ENCODE peak calls at places on chromosomes 6 and 20, in ten cellular contexts. One of them, this sample, is unnamed.

GRCh38 chr20:63323298-63323820 is 30.4 kb downstream of the COL20A1 start:
- DNase-seq in cardiac muscle cell: no peak
- DNase-seq in RWPE1: no peak
- DNase-seq in left ventricle myocardium inferior: no peak
- DNase-seq in psoas muscle: no peak
- DNase-seq in heart right ventricle: no peak
- DNase-seq in neural progenitor cell: no peak
- DNase-seq in ovary: no peak
- DNase-seq in IMR-90: no peak
- DNase-seq in fibroblast of lung: no peak
- DNase-seq in this sample: no peak

GRCh38 chr20:58839474-58839874 is 11.2 kb downstream of the GNAS-AS1 start:
- DNase-seq in cardiac muscle cell: peak
- DNase-seq in RWPE1: peak
- DNase-seq in left ventricle myocardium inferior: no peak
- DNase-seq in psoas muscle: peak
- DNase-seq in heart right ventricle: peak
- DNase-seq in neural progenitor cell: peak
- DNase-seq in ovary: no peak
- DNase-seq in IMR-90: peak
- DNase-seq in fibroblast of lung: peak
- DNase-seq in this sample: peak

GRCh38 chr20:2208897-2209296 is 86.9 kb upstream of the TGM3 start:
- DNase-seq in cardiac muscle cell: no peak
- DNase-seq in RWPE1: no peak
- DNase-seq in left ventricle myocardium inferior: no peak
- DNase-seq in psoas muscle: no peak
- DNase-seq in heart right ventricle: no peak
- DNase-seq in neural progenitor cell: no peak
- DNase-seq in ovary: no peak
- DNase-seq in IMR-90: no peak
- DNase-seq in fibroblast of lung: no peak
- DNase-seq in this sample: no peak

GRCh38 chr6:1724616-1725015 is 114.9 kb downstream of the FOXC1 start:
- DNase-seq in cardiac muscle cell: no peak
- DNase-seq in RWPE1: peak
- DNase-seq in left ventricle myocardium inferior: peak
- DNase-seq in psoas muscle: peak
- DNase-seq in heart right ventricle: peak
- DNase-seq in neural progenitor cell: no peak
- DNase-seq in ovary: no peak
- DNase-seq in IMR-90: no peak
- DNase-seq in fibroblast of lung: no peak
- DNase-seq in this sample: no peak

GRCh38 chr6:25962368-25963127 is at the start of gene TRIM38:
- DNase-seq in cardiac muscle cell: peak
- DNase-seq in RWPE1: peak
- DNase-seq in left ventricle myocardium inferior: peak
- DNase-seq in psoas muscle: no peak
- DNase-seq in heart right ventricle: no peak
- DNase-seq in neural progenitor cell: no peak
- DNase-seq in ovary: peak
- DNase-seq in IMR-90: peak
- DNase-seq in fibroblast of lung: peak
- DNase-seq in this sample: no peak

GRCh38 chr20:3751664-3752385 is 15.7 kb downstream of the ADISSP start:
- DNase-seq in cardiac muscle cell: peak
- DNase-seq in RWPE1: peak
- DNase-seq in left ventricle myocardium inferior: peak
- DNase-seq in psoas muscle: no peak
- DNase-seq in heart right ventricle: peak
- DNase-seq in neural progenitor cell: peak
- DNase-seq in ovary: no peak
- DNase-seq in IMR-90: no peak
- DNase-seq in fibroblast of lung: no peak
- DNase-seq in this sample: no peak

GRCh38 chr6:158554611-158555361 is 5.1 kb upstream of the TMEM181 start:
- DNase-seq in cardiac muscle cell: no peak
- DNase-seq in RWPE1: no peak
- DNase-seq in left ventricle myocardium inferior: no peak
- DNase-seq in psoas muscle: no peak
- DNase-seq in heart right ventricle: no peak
- DNase-seq in neural progenitor cell: no peak
- DNase-seq in ovary: no peak
- DNase-seq in IMR-90: peak
- DNase-seq in fibroblast of lung: peak
- DNase-seq in this sample: no peak

GRCh38 chr6:124487778-124488431 is 474.3 kb upstream of the RNF217 start:
- DNase-seq in cardiac muscle cell: no peak
- DNase-seq in RWPE1: peak
- DNase-seq in left ventricle myocardium inferior: no peak
- DNase-seq in psoas muscle: no peak
- DNase-seq in heart right ventricle: no peak
- DNase-seq in neural progenitor cell: no peak
- DNase-seq in ovary: no peak
- DNase-seq in IMR-90: peak
- DNase-seq in fibroblast of lung: peak
- DNase-seq in this sample: no peak

GRCh38 chr20:31605031-31605901 is at the start of gene ID1:
- DNase-seq in cardiac muscle cell: peak
- DNase-seq in RWPE1: peak
- DNase-seq in left ventricle myocardium inferior: peak
- DNase-seq in psoas muscle: peak
- DNase-seq in heart right ventricle: peak
- DNase-seq in neural progenitor cell: peak
- DNase-seq in ovary: peak
- DNase-seq in IMR-90: peak
- DNase-seq in fibroblast of lung: peak
- DNase-seq in this sample: peak

GRCh38 chr20:31602779-31603441 is 2.2 kb upstream of the ID1 start:
- DNase-seq in cardiac muscle cell: no peak
- DNase-seq in RWPE1: no peak
- DNase-seq in left ventricle myocardium inferior: no peak
- DNase-seq in psoas muscle: no peak
- DNase-seq in heart right ventricle: no peak
- DNase-seq in neural progenitor cell: no peak
- DNase-seq in ovary: no peak
- DNase-seq in IMR-90: peak
- DNase-seq in fibroblast of lung: peak
- DNase-seq in this sample: peak

GRCh38 chr20:31603822-31604566 is 1.1 kb upstream of the ID1 start:
- DNase-seq in cardiac muscle cell: peak
- DNase-seq in RWPE1: peak
- DNase-seq in left ventricle myocardium inferior: peak
- DNase-seq in psoas muscle: peak
- DNase-seq in heart right ventricle: peak
- DNase-seq in neural progenitor cell: peak
- DNase-seq in ovary: peak
- DNase-seq in IMR-90: peak
- DNase-seq in fibroblast of lung: peak
- DNase-seq in this sample: peak

GRCh38 chr20:31605902-31606677 is 1.0 kb downstream of the ID1 start:
- DNase-seq in cardiac muscle cell: peak
- DNase-seq in RWPE1: peak
- DNase-seq in left ventricle myocardium inferior: no peak
- DNase-seq in psoas muscle: peak
- DNase-seq in heart right ventricle: peak
- DNase-seq in neural progenitor cell: peak
- DNase-seq in ovary: peak
- DNase-seq in IMR-90: no peak
- DNase-seq in fibroblast of lung: peak
- DNase-seq in this sample: peak

DNA sequence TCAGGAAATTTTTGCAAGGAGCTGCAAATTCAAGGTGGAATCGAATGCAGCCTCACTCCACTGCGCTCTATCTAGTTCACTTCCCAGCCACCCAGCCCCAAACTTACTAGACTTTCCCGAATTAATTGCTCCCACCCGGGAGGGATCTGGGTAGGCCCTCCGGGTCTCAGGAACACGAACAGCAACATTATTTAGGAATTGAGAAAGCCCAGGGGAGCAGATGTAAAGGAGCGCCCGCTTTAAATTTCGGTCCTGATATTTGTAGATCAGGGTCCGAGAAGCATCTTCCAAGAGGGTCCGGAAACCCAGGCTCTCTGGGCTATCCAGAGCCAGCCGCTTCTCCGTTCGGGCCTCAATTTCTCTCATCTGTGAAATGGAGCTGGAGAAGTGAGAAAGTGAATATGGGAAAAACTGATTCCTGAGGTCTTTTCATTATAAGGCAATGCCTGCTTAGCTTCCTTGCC is 490 bp upstream of the ID1 start:
- DNase-seq in cardiac muscle cell: peak
- DNase-seq in RWPE1: no peak
- DNase-seq in left ventricle myocardium inferior: no peak
- DNase-seq in psoas muscle: no peak
- DNase-seq in heart right ventricle: no peak
- DNase-seq in neural progenitor cell: peak
- DNase-seq in ovary: no peak
- DNase-seq in IMR-90: no peak
- DNase-seq in fibroblast of lung: no peak
- DNase-seq in this sample: no peak
- H3K27ac ChIP-seq in cardiac muscle cell: peak
- H3K27ac ChIP-seq in RWPE1: peak
- H3K27ac ChIP-seq in left ventricle myocardium inferior: peak
- H3K27ac ChIP-seq in psoas muscle: peak
- H3K27ac ChIP-seq in heart right ventricle: peak
- H3K27ac ChIP-seq in neural progenitor cell: peak
- H3K27ac ChIP-seq in ovary: peak
- H3K27ac ChIP-seq in IMR-90: peak
- H3K27ac ChIP-seq in fibroblast of lung: peak
- H3K27ac ChIP-seq in this sample: peak

GRCh38 chr20:46435146-46435545 is 28.7 kb upstream of the ELMO2 start:
- DNase-seq in cardiac muscle cell: no peak
- DNase-seq in RWPE1: no peak
- DNase-seq in left ventricle myocardium inferior: no peak
- DNase-seq in psoas muscle: no peak
- DNase-seq in heart right ventricle: no peak
- DNase-seq in neural progenitor cell: no peak
- DNase-seq in ovary: no peak
- DNase-seq in IMR-90: no peak
- DNase-seq in fibroblast of lung: no peak
- DNase-seq in this sample: no peak

GRCh38 chr20:46439837-46440236 is 33.4 kb upstream of the ELMO2 start:
- DNase-seq in cardiac muscle cell: no peak
- DNase-seq in RWPE1: no peak
- DNase-seq in left ventricle myocardium inferior: no peak
- DNase-seq in psoas muscle: no peak
- DNase-seq in heart right ventricle: no peak
- DNase-seq in neural progenitor cell: no peak
- DNase-seq in ovary: no peak
- DNase-seq in IMR-90: no peak
- DNase-seq in fibroblast of lung: no peak
- DNase-seq in this sample: no peak

GRCh38 chr20:46433051-46433450 is 26.6 kb upstream of the ELMO2 start:
- DNase-seq in cardiac muscle cell: no peak
- DNase-seq in RWPE1: no peak
- DNase-seq in left ventricle myocardium inferior: no peak
- DNase-seq in psoas muscle: no peak
- DNase-seq in heart right ventricle: no peak
- DNase-seq in neural progenitor cell: no peak
- DNase-seq in ovary: no peak
- DNase-seq in IMR-90: no peak
- DNase-seq in fibroblast of lung: no peak
- DNase-seq in this sample: no peak

GRCh38 chr20:46434597-46434996 is 28.2 kb upstream of the ELMO2 start:
- DNase-seq in cardiac muscle cell: no peak
- DNase-seq in RWPE1: no peak
- DNase-seq in left ventricle myocardium inferior: no peak
- DNase-seq in psoas muscle: no peak
- DNase-seq in heart right ventricle: no peak
- DNase-seq in neural progenitor cell: no peak
- DNase-seq in ovary: no peak
- DNase-seq in IMR-90: no peak
- DNase-seq in fibroblast of lung: no peak
- DNase-seq in this sample: no peak

DNA sequence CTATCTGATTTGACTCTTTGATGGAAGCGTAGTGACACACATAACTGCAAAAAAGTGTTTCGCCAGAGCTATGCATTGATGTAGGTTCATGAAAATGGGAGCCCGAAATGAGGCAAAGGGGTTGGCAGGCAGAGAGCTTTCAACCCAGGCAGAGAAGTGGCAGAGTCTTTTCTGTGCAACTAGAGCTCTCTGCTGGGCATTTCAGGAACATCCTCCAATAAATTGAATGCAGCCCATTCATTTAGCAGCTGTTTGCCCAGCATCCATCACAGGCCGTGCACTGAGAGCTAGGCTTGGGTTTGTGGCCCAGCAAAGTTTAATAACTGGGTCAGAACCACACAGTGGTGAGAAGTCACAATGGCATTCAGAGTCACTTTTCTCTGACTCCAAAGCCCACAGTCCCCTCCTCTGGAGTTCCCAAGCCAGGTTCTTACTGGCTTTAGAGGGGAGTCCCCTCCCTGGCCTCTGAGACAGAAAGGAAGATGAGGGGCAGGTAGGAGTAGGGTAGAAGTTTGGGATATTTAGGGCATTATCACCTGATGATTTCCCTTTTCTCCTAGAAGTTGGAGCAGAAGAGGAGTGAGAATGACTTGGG is 31.8 kb upstream of the ELMO2 start:
- DNase-seq in cardiac muscle cell: peak
- DNase-seq in RWPE1: peak
- DNase-seq in left ventricle myocardium inferior: no peak
- DNase-seq in psoas muscle: no peak
- DNase-seq in heart right ventricle: no peak
- DNase-seq in neural progenitor cell: peak
- DNase-seq in ovary: no peak
- DNase-seq in IMR-90: peak
- DNase-seq in fibroblast of lung: peak
- DNase-seq in this sample: peak
- TF ChIP-seq CTCF in cardiac muscle cell: peak
- TF ChIP-seq CTCF in RWPE1: no peak
- TF ChIP-seq CTCF in left ventricle myocardium inferior: peak
- TF ChIP-seq CTCF in psoas muscle: no peak
- TF ChIP-seq CTCF in heart right ventricle: peak
- TF ChIP-seq CTCF in neural progenitor cell: peak
- TF ChIP-seq CTCF in ovary: no peak
- TF ChIP-seq CTCF in IMR-90: peak
- TF ChIP-seq CTCF in fibroblast of lung: peak
- TF ChIP-seq CTCF in this sample: peak

DNA sequence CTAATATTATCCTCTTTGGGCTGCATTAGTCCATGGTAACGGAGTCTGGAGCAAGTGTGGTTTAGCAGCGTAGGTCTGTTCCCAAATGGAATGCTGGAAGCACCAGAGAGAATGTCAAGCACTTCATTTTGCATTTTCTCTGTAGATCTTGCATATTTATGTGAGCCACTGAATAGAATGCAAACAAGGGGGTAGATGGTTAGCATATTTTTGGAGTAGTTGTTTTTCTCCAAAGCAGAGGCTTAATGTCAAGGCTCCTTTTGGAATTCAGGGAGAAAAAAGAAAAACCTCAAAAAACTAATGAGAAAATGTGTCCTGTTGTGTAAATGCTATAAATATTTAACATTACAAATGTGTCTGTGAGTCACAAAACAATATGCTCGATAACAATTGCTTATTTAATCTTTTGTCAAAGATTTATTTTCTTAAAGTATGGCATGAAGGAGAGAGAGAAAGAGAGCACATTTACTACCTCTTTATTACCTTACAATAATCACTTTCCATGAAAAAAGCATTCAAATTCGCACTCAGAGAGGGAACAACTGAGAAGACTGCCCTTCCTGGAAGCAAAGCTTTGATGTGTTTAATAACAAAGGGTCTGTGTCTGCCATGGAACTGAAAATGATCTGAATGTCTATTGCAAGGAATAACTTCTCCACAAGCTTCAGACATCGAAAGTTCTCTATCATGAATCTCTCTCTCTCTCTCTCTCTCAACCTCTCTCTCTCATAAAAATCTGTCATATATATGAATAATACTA is 308.8 kb downstream of the HDGFL1 start:
- DNase-seq in cardiac muscle cell: no peak
- DNase-seq in RWPE1: no peak
- DNase-seq in left ventricle myocardium inferior: no peak
- DNase-seq in psoas muscle: no peak
- DNase-seq in heart right ventricle: no peak
- DNase-seq in neural progenitor cell: no peak
- DNase-seq in ovary: no peak
- DNase-seq in IMR-90: peak
- DNase-seq in fibroblast of lung: peak
- DNase-seq in this sample: no peak
- H3K27ac ChIP-seq in cardiac muscle cell: no peak
- H3K27ac ChIP-seq in RWPE1: no peak
- H3K27ac ChIP-seq in left ventricle myocardium inferior: no peak
- H3K27ac ChIP-seq in psoas muscle: no peak
- H3K27ac ChIP-seq in heart right ventricle: no peak
- H3K27ac ChIP-seq in neural progenitor cell: no peak
- H3K27ac ChIP-seq in ovary: peak
- H3K27ac ChIP-seq in IMR-90: peak
- H3K27ac ChIP-seq in fibroblast of lung: peak
- H3K27ac ChIP-seq in this sample: no peak

GRCh38 chr20:47173596-47174216 is 182.8 kb downstream of the ZMYND8 start:
- DNase-seq in cardiac muscle cell: no peak
- DNase-seq in RWPE1: no peak
- DNase-seq in left ventricle myocardium inferior: no peak
- DNase-seq in psoas muscle: no peak
- DNase-seq in heart right ventricle: no peak
- DNase-seq in neural progenitor cell: no peak
- DNase-seq in ovary: no peak
- DNase-seq in IMR-90: no peak
- DNase-seq in fibroblast of lung: no peak
- DNase-seq in this sample: no peak
- TF ChIP-seq CTCF in cardiac muscle cell: no peak
- TF ChIP-seq CTCF in RWPE1: no peak
- TF ChIP-seq CTCF in left ventricle myocardium inferior: no peak
- TF ChIP-seq CTCF in psoas muscle: no peak
- TF ChIP-seq CTCF in heart right ventricle: no peak
- TF ChIP-seq CTCF in neural progenitor cell: peak
- TF ChIP-seq CTCF in ovary: no peak
- TF ChIP-seq CTCF in IMR-90: no peak
- TF ChIP-seq CTCF in fibroblast of lung: no peak
- TF ChIP-seq CTCF in this sample: no peak